ENCODE peak calls at places on chromosomes 1 and 21, in five cellular contexts. Q is SW 1271, C is Daoy, L is GM04504, I is substantia nigra. V is an unnamed sample.

GRCh38 chr21:29219165-29219770 is 79.5 kb upstream of the BACH1 start:
- DNase-seq in Q (no peak), C (no peak), L (no peak), I (no peak), V (no peak)

GRCh38 chr1:40838980-40839942 is 22.9 kb downstream of the CITED4 start:
- DNase-seq in Q (no peak), C (no peak), L (no peak), I (no peak), V (no peak)

GRCh38 chr21:18030248-18030647 is 211.1 kb upstream of the C21orf91 start:
- DNase-seq in Q (no peak), C (no peak), L (no peak), I (no peak), V (no peak)

GRCh38 chr1:168755800-168756418 is 26.9 kb upstream of the DPT start:
- DNase-seq in Q (no peak), C (no peak), L (no peak), I (no peak), V (no peak)

GRCh38 chr1:206445116-206445515 is 25.2 kb upstream of the IKBKE start:
- DNase-seq in Q (no peak), C (no peak), L (no peak), I (no peak), V (no peak)

GRCh38 chr1:11479375-11479979 is 522 bp downstream of the DISP3 start:
- DNase-seq in Q (no peak), C (no peak), L (no peak), I (no peak), V (no peak)

GRCh38 chr1:225652726-225653462 is at the start of gene ENAH:
- DNase-seq in Q (peak; percentile 53), C (peak; percentile 92), L (peak; percentile 67), I (peak; percentile 67), V (peak; percentile 58)

GRCh38 chr1:97654866-97655265 is 266.0 kb downstream of the DPYD start:
- DNase-seq in Q (no peak), C (no peak), L (no peak), I (no peak), V (no peak)

GRCh38 chr1:30894508-30894973 is 14.0 kb downstream of the SDC3 start:
- DNase-seq in Q (no peak), C (no peak), L (no peak), I (no peak), V (no peak)

GRCh38 chr1:181094813-181095212 is 6.3 kb downstream of the IER5 start:
- DNase-seq in Q (no peak), C (peak; percentile 72), L (peak; percentile 86), I (no peak), V (no peak)

GRCh38 chr21:28150021-28150420 is 842.7 kb downstream of the LTN1 start:
- DNase-seq in Q (no peak), C (no peak), L (no peak), I (no peak), V (no peak)

GRCh38 chr1:213268221-213268620 is 217.2 kb downstream of the RPS6KC1 start:
- DNase-seq in Q (no peak), C (no peak), L (no peak), I (no peak), V (no peak)

GRCh38 chr1:78440381-78440793 is 50.4 kb upstream of the PTGFR start:
- DNase-seq in Q (no peak), C (peak; percentile 9), L (peak; percentile 59), I (no peak), V (no peak)

GRCh38 chr1:241600496-241600901 is 39.7 kb downstream of the CHML start:
- DNase-seq in Q (no peak), C (no peak), L (peak; percentile 41), I (no peak), V (no peak)

GRCh38 chr1:17258116-17258757 is 9.3 kb downstream of the PADI3 start:
- DNase-seq in Q (no peak), C (no peak), L (no peak), I (no peak), V (no peak)

GRCh38 chr21:42146821-42147220 is 72.1 kb upstream of the ABCG1 start:
- DNase-seq in Q (no peak), C (no peak), L (no peak), I (no peak), V (peak; percentile 28)

GRCh38 chr21:45357436-45358260 is 47.3 kb upstream of the COL18A1 start:
- DNase-seq in Q (no peak), C (no peak), L (no peak), I (no peak), V (no peak)